ENCODE peak calls at places on chromosomes 12 and 14, in seven cellular contexts. One of them, this sample, is unnamed.
A peak's percentile ranks its signal among the peaks of the same experiment; 100 is the strongest.

GRCh38 chr12:105502426-105502930 is 172.0 kb downstream of the C12orf75 start:
- DNase-seq in SW480: no peak
- DNase-seq in T1000: no peak
- DNase-seq in left cardiac atrium: no peak
- DNase-seq in ACHN: no peak
- DNase-seq in GM23248: no peak
- DNase-seq in nephron progenitor cell: no peak
- DNase-seq in this sample: no peak

GRCh38 chr12:40829738-40830144 is 137.5 kb downstream of the CNTN1 start:
- DNase-seq in SW480: no peak
- DNase-seq in nephron progenitor cell: no peak
- DNase-seq in GM23248: peak; percentile 5
- DNase-seq in T1000: peak; percentile 24
- DNase-seq in ACHN: peak; percentile 22
- DNase-seq in left cardiac atrium: no peak
- DNase-seq in this sample: peak; percentile 17

GRCh38 chr12:105957058-105957457 is 181.7 kb downstream of the NUAK1 start:
- DNase-seq in GM23248: no peak
- DNase-seq in left cardiac atrium: no peak
- DNase-seq in ACHN: no peak
- DNase-seq in nephron progenitor cell: no peak
- DNase-seq in SW480: no peak
- DNase-seq in T1000: no peak
- DNase-seq in this sample: no peak

GRCh38 chr14:88682495-88683114 is 110.1 kb downstream of the EML5 start:
- DNase-seq in GM23248: no peak
- DNase-seq in nephron progenitor cell: no peak
- DNase-seq in ACHN: no peak
- DNase-seq in SW480: no peak
- DNase-seq in left cardiac atrium: no peak
- DNase-seq in T1000: no peak
- DNase-seq in this sample: no peak

GRCh38 chr12:25257590-25258324 is 7.0 kb upstream of the KRAS start:
- DNase-seq in nephron progenitor cell: no peak
- DNase-seq in T1000: no peak
- DNase-seq in GM23248: no peak
- DNase-seq in SW480: no peak
- DNase-seq in ACHN: no peak
- DNase-seq in left cardiac atrium: no peak
- DNase-seq in this sample: no peak

GRCh38 chr14:68951051-68951797 is 27.9 kb downstream of the ACTN1 start:
- DNase-seq in SW480: peak; percentile 85
- DNase-seq in T1000: peak; percentile 94
- DNase-seq in left cardiac atrium: peak; percentile 93
- DNase-seq in GM23248: peak; percentile 99
- DNase-seq in nephron progenitor cell: no peak
- DNase-seq in ACHN: peak; percentile 93
- DNase-seq in this sample: peak; percentile 93

GRCh38 chr14:96390965-96391292 is 999 bp upstream of the AK7 start:
- DNase-seq in ACHN: no peak
- DNase-seq in left cardiac atrium: no peak
- DNase-seq in T1000: no peak
- DNase-seq in SW480: no peak
- DNase-seq in nephron progenitor cell: no peak
- DNase-seq in GM23248: no peak
- DNase-seq in this sample: no peak

GRCh38 chr14:97723834-97724770 is 926.9 kb downstream of the VRK1 start:
- DNase-seq in ACHN: no peak
- DNase-seq in nephron progenitor cell: no peak
- DNase-seq in left cardiac atrium: no peak
- DNase-seq in T1000: no peak
- DNase-seq in GM23248: no peak
- DNase-seq in SW480: no peak
- DNase-seq in this sample: no peak

GRCh38 chr14:85195872-85196477 is 334.0 kb upstream of the FLRT2 start:
- DNase-seq in T1000: no peak
- DNase-seq in left cardiac atrium: no peak
- DNase-seq in nephron progenitor cell: no peak
- DNase-seq in GM23248: peak; percentile 47
- DNase-seq in ACHN: peak; percentile 8
- DNase-seq in SW480: no peak
- DNase-seq in this sample: no peak

GRCh38 chr14:102095231-102095870 is 8.5 kb upstream of the HSP90AA1 start:
- DNase-seq in T1000: no peak
- DNase-seq in left cardiac atrium: no peak
- DNase-seq in nephron progenitor cell: no peak
- DNase-seq in ACHN: no peak
- DNase-seq in SW480: no peak
- DNase-seq in GM23248: peak; percentile 68
- DNase-seq in this sample: peak; percentile 57

GRCh38 chr12:52280796-52281560 is 6.5 kb downstream of the KRT86 start:
- DNase-seq in T1000: no peak
- DNase-seq in GM23248: peak; percentile 98
- DNase-seq in left cardiac atrium: peak; percentile 56
- DNase-seq in ACHN: peak; percentile 100
- DNase-seq in SW480: peak; percentile 97
- DNase-seq in nephron progenitor cell: no peak
- DNase-seq in this sample: peak; percentile 96

GRCh38 chr12:119990382-119990874 is 1.4 kb downstream of the BICDL1 start:
- DNase-seq in ACHN: peak; percentile 65
- DNase-seq in T1000: no peak
- DNase-seq in SW480: no peak
- DNase-seq in left cardiac atrium: no peak
- DNase-seq in GM23248: no peak
- DNase-seq in nephron progenitor cell: no peak
- DNase-seq in this sample: no peak

GRCh38 chr12:56158926-56159461 is 835 bp downstream of the MYL6 start:
- DNase-seq in ACHN: peak; percentile 78
- DNase-seq in left cardiac atrium: peak; percentile 90
- DNase-seq in SW480: peak; percentile 62
- DNase-seq in GM23248: peak; percentile 69
- DNase-seq in nephron progenitor cell: peak; percentile 50
- DNase-seq in T1000: no peak
- DNase-seq in this sample: peak; percentile 73

GRCh38 chr14:51023964-51024363 is 70.9 kb downstream of the TRIM9 start:
- DNase-seq in GM23248: peak; percentile 55
- DNase-seq in left cardiac atrium: no peak
- DNase-seq in nephron progenitor cell: no peak
- DNase-seq in ACHN: no peak
- DNase-seq in SW480: no peak
- DNase-seq in T1000: no peak
- DNase-seq in this sample: no peak

GRCh38 chr12:95218164-95218851 is 701 bp downstream of the VEZT start:
- DNase-seq in nephron progenitor cell: no peak
- DNase-seq in ACHN: peak; percentile 94
- DNase-seq in SW480: peak; percentile 84
- DNase-seq in T1000: no peak
- DNase-seq in GM23248: peak; percentile 86
- DNase-seq in left cardiac atrium: no peak
- DNase-seq in this sample: peak; percentile 65

GRCh38 chr14:89672636-89673279 is 255.7 kb upstream of the FOXN3 start:
- DNase-seq in SW480: no peak
- DNase-seq in GM23248: no peak
- DNase-seq in nephron progenitor cell: no peak
- DNase-seq in left cardiac atrium: peak; percentile 45
- DNase-seq in ACHN: no peak
- DNase-seq in T1000: no peak
- DNase-seq in this sample: no peak

GRCh38 chr12:116919247-116919671 is 8.5 kb downstream of the FBXW8 start:
- DNase-seq in nephron progenitor cell: no peak
- DNase-seq in GM23248: no peak
- DNase-seq in ACHN: no peak
- DNase-seq in left cardiac atrium: no peak
- DNase-seq in SW480: no peak
- DNase-seq in T1000: no peak
- DNase-seq in this sample: no peak

GRCh38 chr12:128814411-128815261 is 9.1 kb downstream of the SLC15A4 start:
- DNase-seq in left cardiac atrium: no peak
- DNase-seq in nephron progenitor cell: no peak
- DNase-seq in SW480: no peak
- DNase-seq in ACHN: no peak
- DNase-seq in T1000: no peak
- DNase-seq in GM23248: no peak
- DNase-seq in this sample: no peak

GRCh38 chr12:22282283-22282682 is 52.2 kb downstream of the ST8SIA1 start:
- DNase-seq in nephron progenitor cell: no peak
- DNase-seq in T1000: no peak
- DNase-seq in GM23248: peak; percentile 92
- DNase-seq in left cardiac atrium: no peak
- DNase-seq in ACHN: peak; percentile 94
- DNase-seq in SW480: no peak
- DNase-seq in this sample: peak; percentile 72

GRCh38 chr12:117076410-117077372 is 22.5 kb downstream of the TESC start:
- DNase-seq in GM23248: no peak
- DNase-seq in left cardiac atrium: no peak
- DNase-seq in T1000: no peak
- DNase-seq in ACHN: no peak
- DNase-seq in nephron progenitor cell: no peak
- DNase-seq in SW480: no peak
- DNase-seq in this sample: peak; percentile 7

GRCh38 chr14:37550511-37550910 is 44.5 kb downstream of the FOXA1 start:
- DNase-seq in GM23248: peak; percentile 33
- DNase-seq in left cardiac atrium: no peak
- DNase-seq in ACHN: no peak
- DNase-seq in nephron progenitor cell: no peak
- DNase-seq in T1000: no peak
- DNase-seq in SW480: no peak
- DNase-seq in this sample: peak; percentile 87

GRCh38 chr12:125533434-125534029 is 468.3 kb downstream of the AACS start:
- DNase-seq in SW480: peak; percentile 8
- DNase-seq in ACHN: peak; percentile 11
- DNase-seq in nephron progenitor cell: peak; percentile 88
- DNase-seq in T1000: peak; percentile 29
- DNase-seq in left cardiac atrium: no peak
- DNase-seq in GM23248: peak; percentile 10
- DNase-seq in this sample: peak; percentile 6

This sample was measured in iris pigment epithelial cell.